ENCODE peak calls at places on chromosome X, in seven cellular contexts. C is lung, X is IMR-90, A is psoas muscle, Z is tibial nerve, Q is Panc1, S is AG09309. E is an unnamed sample.

GRCh38 chrX:37347420-37347819 is 1.7 kb upstream of the PRRG1 start:
- DNase-seq in C (no peak), X (peak), A (no peak), Z (no peak), Q (no peak), S (peak), E (peak)

GRCh38 chrX:108310511-108310910 is 127.7 kb downstream of the COL4A6 start:
- DNase-seq in C (no peak), X (peak), A (no peak), Z (no peak), Q (no peak), S (no peak), E (peak)

GRCh38 chrX:19747672-19748610 is 139.5 kb downstream of the SH3KBP1 start:
- DNase-seq in C (no peak), X (no peak), A (no peak), Z (no peak), Q (no peak), S (no peak), E (no peak)

GRCh38 chrX:110248582-110248981 is 69.3 kb downstream of the AMMECR1 start:
- DNase-seq in C (no peak), X (no peak), A (no peak), Z (no peak), Q (no peak), S (no peak), E (no peak)

GRCh38 chrX:124232523-124233201 is 99.8 kb upstream of the TEX13D start:
- DNase-seq in C (no peak), X (no peak), A (no peak), Z (no peak), Q (no peak), S (no peak), E (no peak)

GRCh38 chrX:119755981-119756533 is 2.3 kb upstream of the SOWAHD start:
- DNase-seq in C (no peak), X (peak), A (no peak), Z (no peak), Q (no peak), S (no peak), E (no peak)

GRCh38 chrX:126820700-126821420 is 1.3 kb downstream of the PRR32 start:
- DNase-seq in C (peak), X (no peak), A (no peak), Z (no peak), Q (no peak), S (no peak), E (no peak)

GRCh38 chrX:3712080-3712869 is 1.2 kb downstream of the PRKX start:
- DNase-seq in C (no peak), X (peak), A (no peak), Z (no peak), Q (no peak), S (no peak), E (no peak)

GRCh38 chrX:111098874-111099273 is 2.9 kb downstream of the PAK3 start:
- DNase-seq in C (peak), X (peak), A (no peak), Z (no peak), Q (peak), S (no peak), E (peak)

GRCh38 chrX:98506907-98507306 is 1623.2 kb downstream of the RPA4 start:
- DNase-seq in C (no peak), X (no peak), A (no peak), Z (no peak), Q (no peak), S (no peak), E (no peak)

GRCh38 chrX:46941341-46941740 is 29.1 kb downstream of the JADE3 start:
- DNase-seq in C (no peak), X (no peak), A (no peak), Z (no peak), Q (no peak), S (no peak), E (no peak)

DNA sequence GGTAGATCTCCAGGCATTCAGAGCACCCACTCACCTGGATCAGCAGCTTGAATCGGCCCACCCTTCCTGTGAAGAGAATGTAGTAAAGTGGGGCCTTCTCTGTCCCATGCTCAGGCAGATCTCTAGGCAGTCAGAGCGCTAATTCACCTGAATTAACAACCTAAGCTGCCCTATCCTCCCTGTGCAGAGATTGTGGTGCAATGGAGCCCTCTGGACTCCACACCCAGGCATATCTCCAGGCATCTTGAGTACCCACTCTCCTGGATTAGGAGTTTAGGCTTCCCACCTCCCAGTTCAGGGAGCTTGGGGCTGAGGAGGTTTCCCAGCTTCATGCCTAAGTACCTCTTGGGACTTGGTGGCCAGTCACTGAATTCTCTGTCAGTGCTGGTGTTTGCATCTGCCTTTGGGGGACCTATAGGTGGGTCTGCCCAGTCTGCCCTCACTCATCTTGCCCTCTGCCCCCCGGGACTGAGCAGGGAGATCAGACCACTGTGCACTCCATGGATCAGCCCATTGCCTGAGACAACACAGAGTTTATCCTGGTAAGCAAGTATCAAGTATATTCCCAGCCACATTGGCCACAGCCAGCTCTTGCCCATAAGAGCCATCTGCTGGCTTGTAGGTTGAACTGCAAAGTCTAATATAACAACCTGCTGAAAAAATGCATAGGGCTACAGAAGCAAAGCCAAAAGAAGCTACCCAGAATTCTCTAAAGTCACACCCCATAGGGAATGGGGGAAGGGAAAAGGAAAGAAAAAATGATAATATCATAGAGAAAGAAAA is 372.9 kb downstream of the KLHL13 start:
- DNase-seq in C (no peak), X (peak), A (no peak), Z (no peak), Q (no peak), S (no peak), E (no peak)
- TF ChIP-seq CTCF in C (no peak), X (peak), A (no peak), Z (no peak), Q (peak), S (peak), E (no peak)

DNA sequence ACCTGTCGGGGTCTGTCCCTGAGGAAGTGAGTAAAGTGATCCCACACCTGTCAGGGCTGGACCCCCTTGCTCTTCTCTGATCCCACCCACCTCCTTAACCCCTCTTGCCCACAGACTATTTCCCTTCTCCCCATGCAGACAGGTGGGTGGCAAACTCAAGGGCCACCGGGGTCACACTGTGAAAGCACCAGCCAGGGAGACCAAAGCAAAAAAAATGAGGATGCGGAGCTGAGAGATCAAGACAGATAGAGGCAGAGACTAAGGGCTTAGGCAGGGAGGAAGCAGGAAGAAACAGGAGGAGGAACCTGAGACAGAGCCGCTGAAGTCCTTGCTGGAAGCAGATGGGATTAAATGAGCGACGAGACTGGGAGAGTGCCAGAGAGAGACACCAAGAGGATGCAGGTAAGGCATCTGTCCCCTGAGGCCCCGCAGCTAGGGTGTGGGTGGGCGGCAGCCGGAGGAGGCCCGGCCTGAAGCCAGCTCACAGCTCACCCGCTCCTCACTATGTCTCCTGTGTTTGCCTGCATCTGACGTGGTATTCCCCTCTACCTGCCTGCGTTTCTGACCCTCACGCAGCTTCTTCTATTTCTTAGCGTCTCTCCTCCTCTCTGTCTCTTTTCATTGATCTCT is 7.2 kb downstream of the TIMM17B start:
- DNase-seq in C (no peak), X (no peak), A (no peak), Z (no peak), Q (no peak), S (no peak), E (no peak)
- H3K4me3 ChIP-seq in C (no peak), X (peak), A (peak), Z (peak), Q (peak), S (no peak), E (peak)

GRCh38 chrX:101462892-101463291 is 22.4 kb upstream of the ARMCX4 start:
- DNase-seq in C (peak), X (peak), A (no peak), Z (no peak), Q (peak), S (no peak), E (peak)
- TF ChIP-seq CTCF in C (no peak), X (peak), A (peak), Z (no peak), Q (peak), S (peak), E (peak)

GRCh38 chrX:153336128-153336894 is 2.4 kb downstream of the ZNF275 start:
- DNase-seq in C (no peak), X (no peak), A (no peak), Z (no peak), Q (no peak), S (no peak), E (no peak)
- H3K4me3 ChIP-seq in C (no peak), X (no peak), A (no peak), Z (no peak), Q (no peak), S (no peak), E (no peak)

GRCh38 chrX:112380541-112381278 is 298.1 kb upstream of the TRPC5 start:
- DNase-seq in C (no peak), X (no peak), A (no peak), Z (no peak), Q (no peak), S (no peak), E (no peak)
- TF ChIP-seq CTCF in C (no peak), X (no peak), A (no peak), Z (no peak), Q (no peak), S (no peak), E (no peak)

DNA sequence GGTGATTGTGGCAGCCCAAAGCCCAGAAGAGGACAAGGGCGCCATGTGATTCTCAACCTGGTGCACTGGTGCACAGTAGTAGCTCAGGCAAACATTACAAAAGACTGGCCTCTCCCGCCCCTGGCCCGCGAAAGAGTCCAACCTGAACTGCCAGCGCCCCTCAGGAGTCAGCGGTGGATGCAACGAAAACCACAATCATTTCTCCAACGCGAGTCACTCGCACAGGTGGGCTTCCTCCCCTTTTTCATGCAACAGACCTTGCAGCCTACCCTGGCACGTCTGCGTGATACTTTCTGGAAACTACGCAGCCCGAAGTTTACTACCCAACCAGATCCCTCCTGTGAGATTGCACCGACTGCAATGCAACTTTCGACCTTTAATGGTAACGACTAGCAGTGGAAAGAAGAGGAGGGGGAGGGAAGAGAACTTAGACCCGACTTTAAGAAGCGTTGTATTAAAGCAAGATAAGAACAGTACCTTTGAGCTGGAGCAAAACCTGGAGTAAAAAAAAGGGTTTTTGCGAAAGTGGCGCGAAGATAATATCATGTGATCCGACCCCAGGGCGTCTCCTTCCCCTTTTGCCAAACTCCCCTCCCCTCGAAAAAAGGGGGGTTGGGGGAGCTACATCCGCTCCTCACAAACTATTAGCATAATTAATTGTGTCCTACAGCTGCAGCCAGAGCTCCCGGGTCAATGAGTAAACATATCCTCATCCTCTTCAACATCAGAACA is 63.3 kb upstream of the CCDC160 start:
- DNase-seq in C (no peak), X (no peak), A (no peak), Z (no peak), Q (no peak), S (no peak), E (no peak)
- H3K4me3 ChIP-seq in C (no peak), X (no peak), A (peak), Z (peak), Q (no peak), S (no peak), E (no peak)

E was measured in foreskin fibroblast.